ENCODE peak calls at places on chromosomes 7 and 10, in four cellular contexts. F is GM12878, H is adrenal gland, L is AG09309. G is an unnamed sample.

GRCh38 chr7:47652591-47652990 is 70.7 kb upstream of the TNS3 start:
- DNase-seq in H (no peak), F (no peak), L (no peak), G (no peak)

GRCh38 chr7:149680316-149681025 is 92.9 kb downstream of the ZNF467 start:
- DNase-seq in F (no peak), H (no peak), L (no peak), G (no peak)

GRCh38 chr10:88032566-88032965 is 169.1 kb downstream of the PTEN start:
- DNase-seq in F (no peak), L (no peak), H (no peak), G (no peak)

GRCh38 chr10:62554632-62555199 is 180.5 kb downstream of the ZNF365 start:
- DNase-seq in L (no peak), H (no peak), F (no peak), G (no peak)

GRCh38 chr10:593421-593820 is 96.0 kb downstream of the DIP2C start:
- DNase-seq in H (no peak), L (no peak), F (no peak), G (no peak)

GRCh38 chr7:129874722-129875121 is 78.0 kb downstream of the UBE2H start:
- DNase-seq in L (no peak), F (no peak), H (no peak), G (no peak)

GRCh38 chr10:78658645-78659632 is 409.8 kb upstream of the ZMIZ1 start:
- DNase-seq in H (no peak), L (no peak), F (no peak), G (no peak)

GRCh38 chr10:5565671-5566581 is 41.2 kb downstream of the CALML3 start:
- DNase-seq in L (peak), H (no peak), F (no peak), G (no peak)

GRCh38 chr10:80100861-80101695 is 22.6 kb downstream of the TMEM254 start:
- DNase-seq in H (no peak), L (no peak), F (no peak), G (no peak)

GRCh38 chr10:29254123-29255046 is 34.5 kb upstream of the LYZL1 start:
- DNase-seq in H (no peak), L (no peak), F (no peak), G (peak)

GRCh38 chr10:49844775-49845561 is 82.8 kb upstream of the OGDHL start:
- DNase-seq in F (no peak), L (no peak), H (no peak), G (no peak)

GRCh38 chr10:112958275-112958995 is 8.4 kb downstream of the TCF7L2 start:
- DNase-seq in F (no peak), H (no peak), L (peak), G (no peak)

GRCh38 chr7:81692146-81692905 is 77.5 kb downstream of the HGF start:
- DNase-seq in F (no peak), L (no peak), H (no peak), G (no peak)

GRCh38 chr10:50033481-50033880 is 34.3 kb upstream of the WASHC2A start:
- DNase-seq in F (no peak), L (peak), H (no peak), G (no peak)

GRCh38 chr10:60728056-60728455 is 50.2 kb upstream of the CDK1 start:
- DNase-seq in H (no peak), L (no peak), F (no peak), G (no peak)

GRCh38 chr10:128254486-128254885 is 128.3 kb upstream of the MKI67 start:
- DNase-seq in L (no peak), F (no peak), H (no peak), G (no peak)

GRCh38 chr10:38146579-38147333 is 52.6 kb downstream of the ZNF37A start:
- DNase-seq in F (no peak), H (no peak), L (no peak), G (no peak)

GRCh38 chr7:8190121-8190895 is 71.7 kb downstream of the ICA1 start:
- DNase-seq in H (peak), F (peak), L (peak), G (no peak)

GRCh38 chr10:100634034-100634433 is 98.3 kb downstream of the HIF1AN start:
- DNase-seq in F (no peak), H (no peak), L (no peak), G (no peak)

GRCh38 chr7:75584385-75584784 is 92.3 kb downstream of the SPDYE5 start:
- DNase-seq in L (no peak), F (no peak), H (no peak), G (no peak)

GRCh38 chr7:73933091-73933490 is 72.1 kb downstream of the TMEM270 start:
- DNase-seq in L (no peak), F (no peak), H (no peak), G (no peak)

GRCh38 chr7:142872106-142872675 is 13.4 kb downstream of the TRPV6 start:
- DNase-seq in H (no peak), L (no peak), F (no peak), G (no peak)

GRCh38 chr7:25196132-25196896 is 32.0 kb downstream of the NPVF start:
- DNase-seq in H (no peak), L (no peak), F (no peak), G (no peak)

GRCh38 chr7:94395141-94396041 is 696 bp downstream of the COL1A2 start:
- DNase-seq in H (peak), F (peak), L (no peak), G (peak)

GRCh38 chr7:134613623-134614347 is 32.9 kb upstream of the BPGM start:
- DNase-seq in F (no peak), H (no peak), L (peak), G (peak)

GRCh38 chr7:100604078-100604975 is 2.2 kb downstream of the PCOLCE start:
- DNase-seq in L (no peak), H (peak), F (no peak), G (no peak)

GRCh38 chr10:3624367-3624766 is 160.6 kb downstream of the KLF6 start:
- DNase-seq in H (no peak), L (peak), F (no peak), G (peak)

GRCh38 chr10:19816420-19817250 is at the start of gene PLXDC2:
- DNase-seq in H (peak), L (no peak), F (no peak), G (no peak)

GRCh38 chr10:34854147-34854601 is 39.1 kb upstream of the PARD3 start:
- DNase-seq in H (peak), F (no peak), L (peak), G (no peak)

GRCh38 chr10:76942556-76943416 is 694.8 kb downstream of the KCNMA1 start:
- DNase-seq in L (no peak), F (no peak), H (no peak), G (no peak)

GRCh38 chr10:74117738-74118137 is 32.9 kb downstream of the AP3M1 start:
- DNase-seq in H (no peak), F (peak), L (no peak), G (no peak)

GRCh38 chr7:108211382-108212201 is 81.4 kb upstream of the LAMB4 start:
- DNase-seq in H (no peak), F (peak), L (no peak), G (no peak)

GRCh38 chr7:150446288-150446938 is 4.0 kb upstream of the GIMAP8 start:
- DNase-seq in F (no peak), H (no peak), L (no peak), G (no peak)

GRCh38 chr7:102300643-102301211 is 14.1 kb downstream of the SH2B2 start:
- DNase-seq in H (no peak), L (no peak), F (no peak), G (no peak)
- TF ChIP-seq CTCF in H (no peak), L (no peak), F (no peak), G (peak)

DNA sequence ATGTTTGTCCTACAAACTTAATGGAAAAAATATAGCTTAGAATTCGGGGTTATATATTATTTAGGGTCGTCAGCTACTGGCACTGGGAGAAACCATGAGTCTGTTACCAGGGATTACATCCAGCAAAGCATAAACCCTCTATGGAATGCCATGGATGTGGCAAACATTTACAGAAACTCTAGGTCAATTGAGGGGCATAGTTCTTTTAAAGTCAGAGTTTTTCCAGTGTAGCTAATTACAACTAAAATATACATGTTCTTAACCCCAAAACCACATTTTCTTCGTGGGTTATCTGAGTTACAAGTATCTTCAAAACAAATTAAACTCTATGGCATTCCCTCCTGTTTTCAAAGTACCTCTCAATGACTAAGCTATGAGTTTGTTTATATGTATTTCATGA is 99.3 kb upstream of the THSD7A start:
- DNase-seq in H (no peak), F (no peak), L (no peak), G (peak)
- TF ChIP-seq CTCF in H (no peak), F (no peak), L (no peak), G (no peak)

GRCh38 chr10:122419890-122420623 is 34.4 kb upstream of the ARMS2 start:
- DNase-seq in L (peak), H (no peak), F (no peak), G (no peak)
- TF ChIP-seq CTCF in L (no peak), H (no peak), F (no peak), G (no peak)

GRCh38 chr10:91300011-91300575 is 79.6 kb downstream of the PCGF5 start:
- DNase-seq in H (no peak), L (no peak), F (no peak), G (no peak)

GRCh38 chr10:91298224-91298862 is 77.9 kb downstream of the PCGF5 start:
- DNase-seq in F (no peak), L (no peak), H (peak), G (no peak)

GRCh38 chr10:91295346-91295745 is 74.9 kb downstream of the PCGF5 start:
- DNase-seq in H (no peak), F (no peak), L (no peak), G (no peak)

GRCh38 chr10:91294134-91294906 is 73.9 kb downstream of the PCGF5 start:
- DNase-seq in H (no peak), F (no peak), L (no peak), G (no peak)

DNA sequence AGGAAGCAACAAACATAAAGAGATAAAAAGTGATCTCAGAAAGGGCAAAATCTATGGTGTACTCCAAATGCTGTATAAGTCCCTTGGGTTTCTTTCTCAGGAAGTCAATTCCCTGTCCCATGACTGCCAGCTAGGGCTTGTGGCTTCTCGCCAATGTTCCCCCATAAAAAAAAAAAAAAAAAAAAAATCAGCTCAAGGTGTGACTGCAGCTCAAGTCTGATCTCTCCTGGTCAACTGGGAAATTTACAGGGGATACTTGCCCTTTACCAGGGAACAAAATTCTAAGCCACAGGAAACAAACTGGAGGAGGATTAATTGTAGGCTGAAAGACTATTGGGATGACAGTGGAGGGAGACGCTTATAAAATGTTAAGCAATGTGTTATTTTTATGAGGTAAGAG is 76.0 kb downstream of the PCGF5 start:
- DNase-seq in F (no peak), L (no peak), H (no peak), G (no peak)
- TF ChIP-seq CTCF in F (peak), L (peak), H (no peak), G (peak)

DNA sequence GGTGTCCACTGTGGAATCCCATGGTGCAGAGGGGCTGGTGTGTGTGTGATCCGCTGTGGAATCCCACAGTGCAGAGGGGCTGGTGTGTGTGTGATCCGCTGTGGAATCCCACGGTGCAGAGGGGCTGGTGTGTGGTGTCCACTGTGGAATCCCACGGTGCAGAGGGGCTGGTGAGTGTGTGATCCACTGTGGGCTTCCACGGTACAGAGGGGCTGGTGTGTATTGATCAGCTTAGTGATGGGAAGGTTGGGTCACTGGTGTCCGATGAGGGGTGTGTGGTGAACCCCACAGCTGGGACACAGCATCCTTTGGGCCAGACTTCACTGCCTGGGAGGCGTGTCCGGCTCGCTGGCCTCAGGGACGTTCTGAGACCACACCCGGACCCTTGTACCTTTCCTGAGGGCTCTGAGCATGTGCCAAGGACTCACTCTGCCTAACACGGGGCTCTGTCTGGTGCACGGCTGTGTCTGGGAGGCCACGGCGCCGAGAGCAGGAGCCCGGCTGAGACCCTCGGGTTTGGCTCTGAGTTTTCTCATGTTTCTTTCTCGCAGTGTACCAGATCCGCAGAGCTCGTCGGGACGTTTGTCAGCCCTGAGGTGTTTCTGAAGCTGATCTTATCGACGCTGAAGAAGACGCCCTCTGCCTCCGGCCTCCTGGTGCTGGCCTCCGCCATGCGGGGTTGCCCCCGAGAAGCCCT is 29.3 kb upstream of the PRKAR1B start:
- DNase-seq in L (no peak), H (no peak), F (no peak), G (no peak)
- TF ChIP-seq CTCF in L (no peak), H (no peak), F (no peak), G (no peak)

DNA sequence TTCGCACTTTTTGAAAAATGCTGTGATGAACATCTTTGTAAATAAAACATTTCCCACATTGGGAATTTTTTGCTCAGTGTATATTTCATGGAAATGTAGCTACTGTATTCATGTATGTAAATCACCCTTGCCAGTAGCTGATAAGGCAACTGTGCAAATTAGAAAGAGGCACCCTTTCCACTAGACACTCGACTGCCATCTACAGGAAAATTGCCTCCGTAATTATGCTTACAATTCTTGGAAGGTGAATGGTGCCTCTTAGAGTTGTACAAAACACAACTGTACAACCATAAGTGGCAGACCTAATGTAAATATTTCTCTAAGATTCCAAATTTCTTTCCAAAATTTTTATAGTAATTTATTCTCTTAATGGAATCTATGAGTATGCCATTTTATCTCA is 491.7 kb downstream of the CCSER2 start:
- DNase-seq in L (no peak), F (no peak), H (no peak), G (no peak)
- TF ChIP-seq CTCF in L (no peak), F (peak), H (no peak), G (peak)

GRCh38 chr7:92622680-92623079 is 32.5 kb upstream of the FAM133B start:
- DNase-seq in L (no peak), F (no peak), H (no peak), G (no peak)
- TF ChIP-seq CTCF in L (no peak), F (no peak), H (no peak), G (no peak)

DNA sequence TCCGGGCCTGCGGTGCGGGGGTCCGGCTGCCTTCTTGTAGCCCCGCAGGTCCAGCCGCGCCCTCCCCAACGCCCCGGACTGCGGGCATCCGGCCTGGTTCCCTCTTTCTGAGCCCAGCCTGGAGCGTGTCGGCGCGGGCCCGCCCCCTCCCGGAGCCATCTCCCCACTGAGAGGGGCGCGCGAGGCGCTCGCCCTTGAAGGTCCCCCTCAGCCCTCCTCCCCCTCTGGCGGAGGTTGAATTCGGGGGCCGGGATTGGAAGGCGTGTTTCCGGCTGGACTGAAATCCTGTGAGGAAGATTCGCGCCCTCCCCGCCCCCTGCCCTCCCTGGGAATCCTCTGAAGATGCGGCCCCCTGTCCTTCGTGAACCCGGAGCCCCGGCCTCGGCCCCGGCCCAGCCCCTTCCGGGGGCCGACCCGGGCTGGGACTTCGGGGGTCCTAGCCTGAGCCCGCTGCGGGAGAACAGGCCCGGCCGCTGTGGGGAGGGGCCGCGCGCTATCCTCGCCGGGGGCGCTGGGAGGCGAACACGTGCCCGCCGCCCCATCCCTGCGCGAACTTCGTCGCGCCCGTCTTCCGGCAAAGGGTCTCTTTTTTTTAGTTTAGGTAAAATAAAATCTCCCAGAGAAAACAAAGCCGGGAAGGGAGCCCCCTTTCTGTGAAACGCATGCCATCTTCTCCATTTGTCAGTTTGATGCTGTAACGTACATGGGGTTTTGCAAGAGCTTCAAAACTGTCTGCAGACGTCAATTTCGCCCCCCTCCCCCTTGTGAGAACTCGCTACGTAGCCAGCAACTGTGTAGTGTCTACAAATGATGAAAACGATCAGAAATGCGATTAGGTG is 636 bp downstream of the PDCD4 start:
- DNase-seq in F (no peak), L (peak), H (peak), G (no peak)
- TF ChIP-seq CTCF in F (no peak), L (peak), H (peak), G (peak)

GRCh38 chr7:106065560-106066500 is 46.3 kb downstream of the SYPL1 start:
- DNase-seq in F (no peak), H (no peak), L (no peak), G (no peak)

GRCh38 chr7:106063692-106064091 is 48.4 kb downstream of the SYPL1 start:
- DNase-seq in L (no peak), H (no peak), F (no peak), G (no peak)

GRCh38 chr7:106064836-106065559 is 47.1 kb downstream of the SYPL1 start:
- DNase-seq in F (no peak), L (peak), H (peak), G (peak)

GRCh38 chr7:106063039-106063438 is 49.1 kb downstream of the SYPL1 start:
- DNase-seq in L (no peak), H (no peak), F (no peak), G (no peak)

DNA sequence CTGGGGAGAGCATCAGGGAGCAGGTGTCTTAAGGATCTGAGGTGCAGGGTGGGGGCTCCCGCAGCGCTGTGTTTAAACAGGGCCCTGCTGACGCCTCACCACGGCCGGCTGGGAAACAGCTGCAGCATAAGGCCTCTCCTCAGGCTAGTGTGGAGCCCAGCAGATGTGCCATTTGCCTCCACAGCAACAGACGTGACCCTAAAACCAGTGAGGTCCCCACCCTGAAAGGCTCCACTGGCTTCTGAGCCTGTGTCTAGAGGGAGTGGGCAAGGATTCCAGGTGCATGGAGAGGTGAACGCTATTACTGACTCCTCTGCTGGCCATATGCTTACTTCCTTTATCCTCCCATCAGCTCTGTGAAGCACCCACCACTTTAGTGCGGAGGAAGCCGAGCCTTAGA is 47.8 kb downstream of the SYPL1 start:
- DNase-seq in L (no peak), H (no peak), F (no peak), G (no peak)
- TF ChIP-seq CTCF in L (no peak), H (no peak), F (no peak), G (no peak)

GRCh38 chr7:72063325-72063724 is 348.8 kb downstream of the CALN1 start:
- DNase-seq in F (no peak), H (no peak), L (no peak), G (no peak)
- TF ChIP-seq CTCF in F (no peak), H (no peak), L (no peak), G (no peak)